ENCODE peak calls at places on chromosomes 11 and 22, in five cellular contexts. N is transverse colon, B is heart right ventricle, A is pancreas, E is PC-3. I is an unnamed sample. For H3K4me1, the result is how much of the 10 kb centered on the place peaks cover.

GRCh38 chr11:9906043-9906791 is 242.3 kb downstream of the SWAP70 start:
- DNase-seq in A (no peak), E (peak), B (no peak), N (no peak), I (peak)

GRCh38 chr11:102138677-102139076 is 28.4 kb downstream of the YAP1 start:
- DNase-seq in N (no peak), A (no peak), E (peak), B (no peak), I (no peak)

GRCh38 chr11:76209956-76210885 is 3.9 kb upstream of the WNT11 start:
- DNase-seq in A (peak), N (peak), B (peak), E (peak), I (peak)

GRCh38 chr22:45897736-45898135 is 79.2 kb downstream of the WNT7B start:
- DNase-seq in N (no peak), B (no peak), A (no peak), E (no peak), I (no peak)

GRCh38 chr11:71563401-71563800 is 2.0 kb upstream of the KRTAP5-10 start:
- DNase-seq in A (no peak), B (no peak), E (peak), N (no peak), I (peak)

GRCh38 chr11:36945384-36945783 is 347.3 kb upstream of the RAG2 start:
- DNase-seq in B (no peak), A (no peak), N (no peak), E (peak), I (peak)

GRCh38 chr22:41405588-41405987 is 23.8 kb downstream of the TEF start:
- DNase-seq in N (no peak), A (no peak), E (no peak), B (no peak), I (no peak)

GRCh38 chr11:27392715-27393114 is 29.7 kb upstream of the CCDC34 start:
- DNase-seq in E (peak), B (no peak), A (no peak), N (no peak), I (peak)

GRCh38 chr11:80054582-80055165 is 613.8 kb upstream of the TENM4 start:
- DNase-seq in N (peak), E (no peak), B (no peak), A (no peak), I (no peak)

GRCh38 chr22:47571616-47572015 is 809.2 kb downstream of the TBC1D22A start:
- DNase-seq in N (no peak), B (no peak), E (no peak), A (no peak), I (no peak)

GRCh38 chr11:82901165-82901938 is at the start of gene DDIAS:
- DNase-seq in B (peak), A (peak), N (peak), E (peak), I (peak)

GRCh38 chr11:35654711-35655110 is 7.9 kb upstream of the TRIM44 start:
- DNase-seq in A (no peak), B (no peak), N (no peak), E (no peak), I (peak)

GRCh38 chr11:68140496-68141246 is 19.5 kb upstream of the CHKA start:
- DNase-seq in E (no peak), A (peak), B (no peak), N (no peak), I (no peak)

GRCh38 chr11:10818594-10818993 is 9.9 kb upstream of the EIF4G2 start:
- DNase-seq in E (peak), B (no peak), N (no peak), A (no peak), I (no peak)

GRCh38 chr11:35318977-35319925 is 100.1 kb downstream of the SLC1A2 start:
- DNase-seq in A (no peak), N (no peak), E (no peak), B (no peak), I (no peak)

GRCh38 chr11:69647761-69648497 is 7.0 kb downstream of the CCND1 start:
- DNase-seq in N (no peak), A (no peak), B (no peak), E (no peak), I (no peak)

GRCh38 chr11:34680206-34680605 is 59.3 kb downstream of the EHF start:
- DNase-seq in B (no peak), E (peak), A (no peak), N (no peak), I (peak)

GRCh38 chr11:34501500-34501899 is 12.1 kb downstream of the ELF5 start:
- DNase-seq in A (no peak), B (no peak), N (no peak), E (peak), I (no peak)

GRCh38 chr22:23137468-23137867 is 4.3 kb downstream of the RSPH14 start:
- DNase-seq in B (no peak), N (no peak), A (no peak), E (no peak), I (no peak)
- H3K27ac ChIP-seq in B (no peak), N (peak), A (no peak), E (no peak), I (no peak)

GRCh38 chr11:117428186-117428855 is 100.7 kb downstream of the CEP164 start:
- DNase-seq in B (no peak), E (no peak), N (no peak), A (no peak), I (no peak)
- H3K4me1 ChIP-seq in B (under half), E (under half), N (under half), A (under half), I (under half)

GRCh38 chr11:126034880-126035279 is 27.8 kb downstream of the CDON start:
- DNase-seq in N (no peak), A (no peak), E (no peak), B (no peak), I (no peak)
- H3K27ac ChIP-seq in N (no peak), A (no peak), E (no peak), B (no peak), I (no peak)

GRCh38 chr11:8333431-8334401 is 70.0 kb upstream of the LMO1 start:
- DNase-seq in N (no peak), A (no peak), B (no peak), E (peak), I (peak)
- H3K4me1 ChIP-seq in N (under half), A (under half), B (under half), E (half or more), I (under half)

DNA sequence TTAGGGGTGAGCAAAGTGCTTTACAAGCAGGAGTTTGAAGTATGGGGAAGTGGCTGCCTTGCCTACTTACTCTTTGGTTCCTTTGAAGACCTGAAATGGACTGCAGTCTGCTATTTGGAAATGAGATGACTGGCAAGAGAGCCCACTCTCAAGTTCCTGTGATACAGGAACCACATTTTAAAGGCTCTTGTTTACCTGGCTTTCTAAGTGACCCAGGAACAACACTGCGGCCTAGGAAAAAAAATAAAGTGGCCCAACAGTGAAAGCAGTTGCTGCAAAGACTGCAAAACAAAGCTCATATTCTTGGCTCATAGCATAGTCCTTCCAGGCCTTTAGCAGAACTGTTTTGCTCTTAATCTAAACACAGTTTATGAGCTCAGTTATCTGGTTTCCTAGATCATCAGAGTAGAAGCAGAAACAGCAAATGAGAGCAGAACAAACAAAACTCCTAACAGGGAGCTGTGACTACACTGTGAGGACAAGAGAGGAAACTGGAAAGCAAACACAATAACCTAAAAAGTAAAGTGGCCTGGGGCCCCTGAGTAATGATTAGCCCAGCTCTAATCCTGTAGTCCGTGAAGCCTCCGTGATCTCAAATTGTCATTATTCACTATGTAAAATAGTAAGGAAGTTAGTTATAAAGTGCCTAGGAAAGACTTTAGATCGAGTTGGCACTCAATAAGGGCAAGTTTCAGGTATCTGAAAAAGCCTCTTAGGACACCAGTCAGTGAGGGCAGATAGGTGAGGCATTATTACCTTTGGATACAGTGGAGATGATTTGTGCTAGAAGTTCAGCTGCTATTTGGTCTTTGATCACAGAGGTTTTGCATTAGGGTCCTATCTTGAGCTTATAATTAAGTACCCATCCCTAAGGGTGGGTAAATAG is 11.5 kb downstream of the CCDC117 start:
- DNase-seq in B (no peak), N (no peak), E (peak), A (no peak), I (no peak)
- H3K27ac ChIP-seq in B (no peak), N (peak), E (peak), A (peak), I (no peak)

DNA sequence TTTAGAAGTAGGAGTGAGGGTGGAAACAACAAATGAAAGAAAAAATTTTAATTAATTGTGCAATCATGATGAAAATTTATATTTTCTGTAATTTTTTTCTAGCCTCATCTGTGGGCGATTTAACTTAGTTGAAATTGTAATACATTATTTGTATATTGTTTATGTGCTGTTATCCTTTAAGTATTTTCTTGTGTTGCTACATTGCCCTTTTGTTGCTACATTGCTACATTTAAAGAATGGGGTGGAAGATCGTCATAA is 106.2 kb upstream of the OR4B1 start:
- DNase-seq in A (no peak), N (no peak), B (no peak), E (no peak), I (no peak)
- H3K4me1 ChIP-seq in A (under half), N (under half), B (half or more), E (under half), I (under half)

GRCh38 chr22:18060646-18061620 is 16.9 kb upstream of the PEX26 start:
- DNase-seq in E (peak), B (no peak), A (peak), N (peak), I (peak)

GRCh38 chr22:18058770-18059169 is 19.0 kb upstream of the PEX26 start:
- DNase-seq in N (no peak), E (no peak), A (no peak), B (no peak), I (no peak)

GRCh38 chr22:18059991-18060390 is 17.8 kb upstream of the PEX26 start:
- DNase-seq in E (no peak), B (no peak), N (no peak), A (no peak), I (no peak)

GRCh38 chr22:18057568-18058209 is 20.1 kb upstream of the PEX26 start:
- DNase-seq in A (peak), N (peak), E (peak), B (peak), I (no peak)

DNA sequence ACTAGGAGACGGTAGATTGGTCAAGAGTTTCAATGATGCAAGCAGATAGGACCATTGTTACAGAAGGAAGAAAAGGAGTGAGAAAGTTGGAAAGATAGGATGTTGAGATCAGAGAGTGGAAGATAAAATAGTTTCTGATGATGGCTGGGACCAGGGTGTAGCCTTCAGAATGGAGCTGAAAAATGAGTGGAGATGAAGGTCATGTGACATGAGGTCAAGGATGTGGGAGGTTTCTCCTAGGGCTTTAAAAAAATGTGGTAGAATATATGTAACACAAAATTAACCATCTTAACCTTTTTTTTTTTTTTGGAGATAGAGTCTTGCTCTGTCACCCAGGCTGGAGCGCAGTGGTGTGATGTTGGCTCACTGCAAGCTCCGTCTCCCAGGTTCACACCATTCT is 18.3 kb upstream of the PEX26 start:
- DNase-seq in B (no peak), A (no peak), E (no peak), N (no peak), I (no peak)
- H3K27ac ChIP-seq in B (no peak), A (no peak), E (no peak), N (peak), I (no peak)

DNA sequence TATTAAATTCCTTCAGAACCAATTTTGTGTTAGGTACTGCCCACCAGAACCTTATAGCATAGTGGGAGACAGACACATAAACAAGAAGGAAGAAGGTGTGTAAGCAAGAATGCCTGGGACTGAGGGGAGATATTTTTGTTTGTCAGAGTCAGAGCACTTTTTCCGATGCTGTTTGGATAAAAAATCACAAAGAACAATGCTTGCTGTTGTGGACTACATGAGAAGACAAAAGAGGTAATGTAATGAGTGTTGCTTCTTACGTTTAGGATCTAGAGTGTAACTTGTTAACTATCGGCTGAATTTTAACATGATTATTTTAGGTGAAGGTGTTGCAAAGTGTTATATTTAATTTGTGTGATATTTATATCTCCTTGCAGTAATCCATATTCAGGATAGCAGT is 84.9 kb downstream of the ATM start:
- DNase-seq in N (no peak), A (no peak), B (no peak), E (no peak), I (no peak)
- H3K4me1 ChIP-seq in N (under half), A (under half), B (under half), E (under half), I (under half)

GRCh38 chr11:130634981-130635473 is 186.6 kb downstream of the ADAMTS15 start:
- DNase-seq in B (no peak), E (peak), A (no peak), N (no peak), I (peak)
- H3K27ac ChIP-seq in B (no peak), E (peak), A (no peak), N (no peak), I (no peak)